ENCODE peak calls at places on chromosomes 2 and 18, in four cellular contexts. R, X, Z and D are unnamed samples.

GRCh38 chr2:202035941-202036372 is 2.3 kb downstream of the FZD7 start:
- DNase-seq in Z (no peak), R (no peak), X (no peak), D (no peak)

GRCh38 chr2:157574165-157574564 is 54.5 kb downstream of the ACVR1C start:
- DNase-seq in R (no peak), Z (no peak), X (no peak), D (no peak)

GRCh38 chr18:26568926-26569700 is 20.8 kb upstream of the KCTD1 start:
- DNase-seq in R (no peak), Z (no peak), X (no peak), D (no peak)

GRCh38 chr2:3585239-3586109 is 9.4 kb upstream of the COLEC11 start:
- DNase-seq in X (no peak), Z (no peak), R (no peak), D (no peak)

GRCh38 chr2:117979911-117980341 is 33.9 kb downstream of the CCDC93 start:
- DNase-seq in X (peak; percentile 17), Z (no peak), R (no peak), D (no peak)

GRCh38 chr2:25905126-25905525 is 26.8 kb upstream of the ASXL2 start:
- DNase-seq in R (no peak), X (no peak), Z (no peak), D (no peak)

GRCh38 chr2:27727257-27727656 is 44.3 kb upstream of the MRPL33 start:
- DNase-seq in R (no peak), X (peak; percentile 45), Z (no peak), D (no peak)

GRCh38 chr2:127078028-127078427 is 28.9 kb downstream of the BIN1 start:
- DNase-seq in R (no peak), X (no peak), Z (no peak), D (no peak)

GRCh38 chr2:37555457-37555856 is 116.0 kb downstream of the CDC42EP3 start:
- DNase-seq in Z (no peak), R (no peak), X (peak; percentile 90), D (peak; percentile 93)

GRCh38 chr2:156589381-156590079 is 153.4 kb downstream of the GPD2 start:
- DNase-seq in Z (no peak), R (peak; percentile 2), X (peak; percentile 17), D (peak; percentile 38)

GRCh38 chr2:16437189-16437588 is 228.4 kb downstream of the CYRIA start:
- DNase-seq in R (no peak), X (no peak), Z (no peak), D (no peak)

GRCh38 chr2:102514061-102514785 is 41.2 kb downstream of the SLC9A4 start:
- DNase-seq in Z (no peak), X (no peak), R (no peak), D (no peak)

GRCh38 chr18:68219274-68219673 is 495.6 kb downstream of the TMX3 start:
- DNase-seq in X (no peak), R (no peak), Z (no peak), D (no peak)

GRCh38 chr2:72178551-72178950 is 30.9 kb upstream of the CYP26B1 start:
- DNase-seq in R (no peak), Z (no peak), X (no peak), D (no peak)

GRCh38 chr18:63683152-63683551 is 19.6 kb upstream of the SERPINB11 start:
- DNase-seq in R (no peak), X (no peak), Z (no peak), D (no peak)

GRCh38 chr2:210195066-210195852 is 24.1 kb upstream of the KANSL1L start:
- DNase-seq in R (peak; percentile 45), Z (no peak), X (peak; percentile 30), D (peak; percentile 72)

GRCh38 chr2:222813177-222813843 is 47.5 kb upstream of the ACSL3 start:
- DNase-seq in R (no peak), Z (no peak), X (no peak), D (no peak)

GRCh38 chr2:46068604-46069003 is 228.6 kb upstream of the EPAS1 start:
- DNase-seq in R (no peak), X (no peak), Z (no peak), D (no peak)

GRCh38 chr2:190635781-190636180 is 13.1 kb upstream of the NAB1 start:
- DNase-seq in X (no peak), Z (no peak), R (no peak), D (no peak)